ENCODE peak calls at places on chromosomes 6 and 20, in five cellular contexts. N, R, P, V and D are unnamed samples.

GRCh38 chr6:127190552-127190951 is 72.1 kb downstream of the RSPO3 start:
- DNase-seq in R (peak; percentile 40), V (peak; percentile 37), P (peak; percentile 74), N (peak; percentile 80), D (no peak)

GRCh38 chr6:168937061-168937460 is 316.6 kb downstream of the THBS2 start:
- DNase-seq in N (peak; percentile 18), P (no peak), R (peak; percentile 45), V (no peak), D (no peak)

GRCh38 chr6:2746557-2747061 is 4.1 kb downstream of the MYLK4 start:
- DNase-seq in N (no peak), V (no peak), R (no peak), P (no peak), D (no peak)

GRCh38 chr20:36854343-36855240 is 21.3 kb upstream of the TLDC2 start:
- DNase-seq in R (peak; percentile 71), V (peak; percentile 59), P (no peak), N (no peak), D (no peak)

GRCh38 chr6:133817460-133818047 is 71.4 kb upstream of the TCF21 start:
- DNase-seq in N (no peak), V (no peak), P (no peak), R (no peak), D (peak; percentile 21)

GRCh38 chr20:46937140-46937523 is 42.5 kb downstream of the EYA2 start:
- DNase-seq in P (no peak), N (no peak), V (no peak), R (no peak), D (no peak)

GRCh38 chr20:6575912-6576391 is 191.5 kb upstream of the BMP2 start:
- DNase-seq in R (no peak), P (peak; percentile 60), N (peak; percentile 58), V (peak; percentile 20), D (no peak)

GRCh38 chr6:133309579-133309978 is 68.4 kb downstream of the EYA4 start:
- DNase-seq in R (no peak), N (peak; percentile 32), V (peak; percentile 4), P (peak; percentile 71), D (no peak)

GRCh38 chr20:62141397-62142251 is 1.6 kb downstream of the PSMA7 start:
- DNase-seq in V (peak; percentile 70), P (peak; percentile 34), R (no peak), N (peak; percentile 55), D (no peak)

GRCh38 chr6:161372422-161372793 is 98.5 kb upstream of the AGPAT4 start:
- DNase-seq in V (no peak), N (no peak), R (no peak), P (no peak), D (no peak)

GRCh38 chr6:20188630-20189075 is 23.6 kb downstream of the MBOAT1 start:
- DNase-seq in N (no peak), R (no peak), V (no peak), P (no peak), D (no peak)

GRCh38 chr6:44058617-44059358 is 68.5 kb downstream of the MRPL14 start:
- DNase-seq in R (peak; percentile 99), V (peak; percentile 96), P (peak; percentile 99), N (peak; percentile 99), D (no peak)

GRCh38 chr6:105320766-105321165 is 82.1 kb downstream of the PREP start:
- DNase-seq in V (no peak), P (no peak), R (no peak), N (no peak), D (no peak)

GRCh38 chr6:34560366-34561226 is 4.5 kb upstream of the SPDEF start:
- DNase-seq in V (no peak), P (peak; percentile 55), R (peak; percentile 16), N (peak; percentile 35), D (no peak)

GRCh38 chr6:13013681-13014550 is 297.3 kb downstream of the PHACTR1 start:
- DNase-seq in V (no peak), N (peak; percentile 5), R (no peak), P (peak; percentile 37), D (no peak)

GRCh38 chr6:33207569-33208088 is 671 bp upstream of the RING1 start:
- DNase-seq in R (peak; percentile 24), P (peak; percentile 63), N (peak; percentile 52), V (peak; percentile 47), D (peak; percentile 32)

GRCh38 chr20:54194724-54195438 is 13.0 kb upstream of the PFDN4 start:
- DNase-seq in P (peak; percentile 5), N (no peak), R (peak; percentile 59), V (peak; percentile 64), D (no peak)

GRCh38 chr6:27065183-27065582 is 182.3 kb upstream of the PRSS16 start:
- DNase-seq in N (no peak), P (no peak), V (no peak), R (no peak), D (no peak)

GRCh38 chr6:137000825-137001224 is 43.9 kb downstream of the IL20RA start:
- DNase-seq in R (no peak), V (peak; percentile 65), P (no peak), N (no peak), D (no peak)

GRCh38 chr6:159788757-159789376 is 535 bp downstream of the TCP1 start:
- DNase-seq in P (peak; percentile 52), V (peak; percentile 38), N (peak; percentile 37), R (peak; percentile 16), D (peak; percentile 26)

GRCh38 chr20:325889-326644 is 715 bp downstream of the SOX12 start:
- DNase-seq in N (peak; percentile 65), P (peak; percentile 76), R (peak; percentile 63), V (peak; percentile 69), D (peak; percentile 58)

GRCh38 chr6:91387290-91388062 is 800.6 kb upstream of the MAP3K7 start:
- DNase-seq in N (no peak), V (no peak), R (no peak), P (no peak), D (no peak)

GRCh38 chr6:160042788-160043301 is 74.0 kb downstream of the IGF2R start:
- DNase-seq in P (peak; percentile 31), N (peak; percentile 40), R (no peak), V (peak; percentile 74), D (no peak)

GRCh38 chr6:4774715-4775590 is 1.3 kb upstream of the CDYL start:
- DNase-seq in V (peak; percentile 34), R (peak; percentile 10), P (peak; percentile 8), N (no peak), D (no peak)

GRCh38 chr6:16403831-16404230 is 165.4 kb downstream of the GMPR start:
- DNase-seq in P (peak; percentile 16), R (no peak), V (no peak), N (peak; percentile 33), D (no peak)
- TF ChIP-seq CTCF in P (peak; percentile 28), R (peak; percentile 68), V (no peak), N (peak; percentile 43), D (no peak)

GRCh38 chr6:14398953-14399352 is 281.4 kb downstream of the CD83 start:
- DNase-seq in R (no peak), P (no peak), V (no peak), N (no peak), D (no peak)

GRCh38 chr6:14396392-14396791 is 278.8 kb downstream of the CD83 start:
- DNase-seq in R (no peak), V (no peak), P (no peak), N (no peak), D (no peak)

GRCh38 chr6:14399635-14400034 is 282.1 kb downstream of the CD83 start:
- DNase-seq in R (no peak), P (no peak), N (no peak), V (no peak), D (no peak)

GRCh38 chr6:14396826-14397517 is 279.4 kb downstream of the CD83 start:
- DNase-seq in V (peak; percentile 40), N (no peak), R (no peak), P (peak; percentile 15), D (peak; percentile 30)

DNA sequence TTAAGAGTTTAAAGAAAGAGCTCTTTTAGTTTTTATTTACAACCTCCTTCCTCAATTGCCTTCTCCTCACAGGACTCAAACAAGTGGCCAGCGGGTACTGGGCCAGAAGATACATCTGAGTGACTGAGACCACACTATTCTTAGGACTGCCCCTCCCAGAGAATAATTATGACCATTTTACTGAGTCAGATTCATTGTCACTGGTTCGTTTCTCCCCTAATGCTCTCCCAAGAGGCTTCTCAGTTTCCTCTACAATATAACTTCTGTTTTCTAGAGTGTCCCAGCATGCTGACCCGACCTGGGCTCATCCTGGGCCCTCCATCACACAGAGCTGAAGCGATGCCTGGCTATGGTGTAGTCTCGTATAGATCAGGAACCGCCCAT is 279.9 kb downstream of the CD83 start:
- DNase-seq in V (no peak), R (no peak), P (no peak), N (no peak), D (no peak)
- TF ChIP-seq CTCF in V (no peak), R (no peak), P (no peak), N (no peak), D (no peak)

GRCh38 chr6:42571611-42572342 is 7.9 kb downstream of the UBR2 start:
- DNase-seq in P (no peak), N (no peak), R (no peak), V (no peak), D (no peak)

GRCh38 chr6:42564496-42564890 is 664 bp downstream of the UBR2 start:
- DNase-seq in R (no peak), P (no peak), V (no peak), N (no peak), D (no peak)

GRCh38 chr6:42566614-42567208 is 2.9 kb downstream of the UBR2 start:
- DNase-seq in N (no peak), P (no peak), R (no peak), V (no peak), D (no peak)

GRCh38 chr6:42572523-42572922 is 8.7 kb downstream of the UBR2 start:
- DNase-seq in N (no peak), P (no peak), V (no peak), R (no peak), D (peak; percentile 25)

DNA sequence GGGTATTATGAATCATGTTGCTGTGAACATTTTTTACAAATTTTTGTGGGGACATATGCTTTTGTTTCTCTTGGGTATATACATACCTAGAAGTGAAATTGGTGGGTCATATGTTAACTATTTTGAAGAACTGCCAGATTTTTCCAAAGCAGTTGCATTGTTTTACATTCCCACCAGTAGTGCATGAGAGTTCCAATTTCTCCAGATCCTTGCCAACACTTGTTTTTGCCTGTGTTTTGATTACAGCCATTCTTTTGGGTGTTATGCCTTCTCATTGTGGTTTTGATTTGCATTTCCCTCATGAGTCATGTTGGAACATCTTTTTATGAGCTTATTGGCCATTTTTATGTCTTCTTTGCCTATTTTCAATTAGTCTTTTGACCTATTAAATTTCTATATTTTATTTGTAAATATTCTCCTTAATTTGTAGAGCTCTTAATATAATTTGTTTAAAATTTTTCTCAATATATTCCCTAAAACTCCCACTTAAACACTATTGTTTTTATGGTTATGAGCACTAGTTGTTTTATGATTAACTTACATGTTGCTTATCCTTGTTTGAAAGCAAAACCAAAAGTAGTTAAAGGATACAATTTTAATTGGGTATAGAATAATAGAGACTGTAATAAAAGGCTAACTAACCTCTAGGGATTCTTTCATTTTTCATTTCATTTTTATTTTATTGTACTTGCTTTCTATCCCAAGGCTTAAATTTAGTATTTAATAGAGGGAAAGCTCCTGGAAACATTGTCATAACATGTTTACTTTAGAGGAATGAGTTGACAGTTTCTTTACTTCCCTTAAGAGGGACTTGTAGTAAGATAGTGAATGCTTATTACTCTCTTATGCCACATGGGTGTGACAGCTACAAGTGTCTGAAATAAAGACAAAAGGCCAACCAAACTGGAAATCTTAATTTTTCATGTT is 5.5 kb downstream of the UBR2 start:
- DNase-seq in R (peak; percentile 98), N (peak; percentile 96), P (peak; percentile 91), V (peak; percentile 87), D (no peak)
- TF ChIP-seq CTCF in R (peak; percentile 40), N (peak; percentile 14), P (peak; percentile 4), V (no peak), D (no peak)

GRCh38 chr6:21750479-21751018 is 157.0 kb downstream of the SOX4 start:
- DNase-seq in R (no peak), P (no peak), N (no peak), V (no peak), D (no peak)
- TF ChIP-seq CTCF in R (no peak), P (no peak), N (no peak), V (no peak), D (no peak)